ENCODE peak calls at places on chromosomes 1 and 21, in nine cellular contexts. N, D, K, U, B, W, T, X and C are unnamed samples.
A peak's percentile ranks its signal among the peaks of the same experiment; 100 is the strongest.

GRCh38 chr1:59730759-59731478 is 83.8 kb upstream of the HOOK1 start:
- DNase-seq in N (peak; percentile 71), D (peak; percentile 75), K (peak; percentile 85), U (peak; percentile 63), B (peak; percentile 97), W (peak; percentile 80), T (peak; percentile 66), X (peak; percentile 99), C (peak; percentile 92)

GRCh38 chr21:42525228-42525604 is 11.6 kb downstream of the SLC37A1 start:
- DNase-seq in N (no peak), D (no peak), K (peak; percentile 48), U (no peak), B (peak; percentile 74), W (no peak), T (no peak), X (peak; percentile 15), C (no peak)

GRCh38 chr21:44850208-44850800 is 23.2 kb downstream of the PTTG1IP start:
- DNase-seq in N (no peak), D (no peak), K (no peak), U (no peak), B (no peak), W (no peak), T (no peak), X (no peak), C (no peak)

GRCh38 chr21:39610705-39611104 is 2.0 kb upstream of the B3GALT5 start:
- DNase-seq in N (no peak), D (no peak), K (no peak), U (no peak), B (no peak), W (no peak), T (peak; percentile 73), X (no peak), C (no peak)

GRCh38 chr21:33640697-33641338 is 723 bp downstream of the CRYZL1 start:
- DNase-seq in N (peak; percentile 4), D (no peak), K (peak; percentile 49), U (no peak), B (peak; percentile 53), W (no peak), T (peak; percentile 53), X (peak; percentile 22), C (peak; percentile 31)

GRCh38 chr1:202584707-202585590 is 125.3 kb downstream of the SYT2 start:
- DNase-seq in N (no peak), D (no peak), K (no peak), U (no peak), B (peak; percentile 82), W (no peak), T (no peak), X (peak; percentile 74), C (no peak)

GRCh38 chr1:173062156-173062938 is 11.6 kb upstream of the TNFSF18 start:
- DNase-seq in N (no peak), D (no peak), K (peak; percentile 15), U (no peak), B (peak; percentile 83), W (peak; percentile 55), T (peak; percentile 35), X (peak; percentile 80), C (no peak)

GRCh38 chr1:97806996-97807395 is 113.8 kb downstream of the DPYD start:
- DNase-seq in N (no peak), D (no peak), K (no peak), U (no peak), B (no peak), W (no peak), T (no peak), X (no peak), C (no peak)

GRCh38 chr1:245809361-245809760 is 654.6 kb downstream of the KIF26B start:
- DNase-seq in N (no peak), D (no peak), K (no peak), U (no peak), B (no peak), W (no peak), T (no peak), X (no peak), C (no peak)

GRCh38 chr21:45986316-45987051 is 4.9 kb downstream of the COL6A1 start:
- DNase-seq in N (no peak), D (no peak), K (no peak), U (peak; percentile 14), B (no peak), W (no peak), T (peak; percentile 88), X (no peak), C (peak; percentile 6)

GRCh38 chr1:74779750-74780149 is 46.8 kb downstream of the TYW3 start:
- DNase-seq in N (no peak), D (no peak), K (no peak), U (no peak), B (no peak), W (no peak), T (no peak), X (no peak), C (no peak)

GRCh38 chr1:225146478-225146877 is 217.0 kb downstream of the DNAH14 start:
- DNase-seq in N (no peak), D (no peak), K (no peak), U (no peak), B (no peak), W (no peak), T (no peak), X (no peak), C (no peak)

GRCh38 chr21:42120056-42120903 is 49.2 kb downstream of the UMODL1 start:
- DNase-seq in N (no peak), D (no peak), K (peak; percentile 50), U (no peak), B (no peak), W (no peak), T (peak; percentile 6), X (no peak), C (no peak)

GRCh38 chr21:44299085-44299457 is 782 bp upstream of the PFKL start:
- DNase-seq in N (no peak), D (no peak), K (no peak), U (no peak), B (peak; percentile 54), W (no peak), T (no peak), X (peak; percentile 4), C (no peak)

GRCh38 chr1:184634296-184634695 is 120.4 kb downstream of the EDEM3 start:
- DNase-seq in N (no peak), D (no peak), K (no peak), U (no peak), B (no peak), W (no peak), T (no peak), X (no peak), C (no peak)

GRCh38 chr21:38269567-38269917 is 12.8 kb downstream of the KCNJ15 start:
- DNase-seq in N (no peak), D (no peak), K (peak; percentile 26), U (no peak), B (peak; percentile 65), W (no peak), T (no peak), X (no peak), C (no peak)

GRCh38 chr1:153880962-153881361 is 41.8 kb downstream of the GATAD2B start:
- DNase-seq in N (no peak), D (peak; percentile 67), K (peak; percentile 93), U (peak; percentile 85), B (peak; percentile 97), W (no peak), T (peak; percentile 92), X (peak; percentile 98), C (peak; percentile 91)

GRCh38 chr1:21340230-21340564 is 49.9 kb upstream of the ECE1 start:
- DNase-seq in N (no peak), D (no peak), K (no peak), U (no peak), B (no peak), W (no peak), T (no peak), X (no peak), C (no peak)

GRCh38 chr1:24886241-24886640 is 43.8 kb downstream of the RUNX3 start:
- DNase-seq in N (no peak), D (no peak), K (no peak), U (no peak), B (no peak), W (no peak), T (no peak), X (no peak), C (no peak)

GRCh38 chr1:204494281-204495077 is at the start of gene PIK3C2B:
- DNase-seq in N (peak; percentile 52), D (peak; percentile 59), K (peak; percentile 93), U (peak; percentile 85), B (peak; percentile 89), W (no peak), T (peak; percentile 95), X (peak; percentile 73), C (peak; percentile 77)

GRCh38 chr1:204495078-204495753 is 611 bp upstream of the PIK3C2B start:
- DNase-seq in N (no peak), D (no peak), K (no peak), U (no peak), B (no peak), W (no peak), T (no peak), X (no peak), C (no peak)

GRCh38 chr1:204493882-204494280 is 724 bp downstream of the PIK3C2B start:
- DNase-seq in N (no peak), D (no peak), K (peak; percentile 88), U (peak; percentile 56), B (peak; percentile 63), W (no peak), T (peak; percentile 84), X (peak; percentile 48), C (peak; percentile 70)

GRCh38 chr1:204493145-204493881 is 1.3 kb downstream of the PIK3C2B start:
- DNase-seq in N (no peak), D (no peak), K (peak; percentile 75), U (peak; percentile 74), B (no peak), W (no peak), T (peak; percentile 80), X (peak; percentile 33), C (peak; percentile 55)

GRCh38 chr1:204491653-204492052 is 3.0 kb downstream of the PIK3C2B start:
- DNase-seq in N (no peak), D (no peak), K (no peak), U (no peak), B (no peak), W (no peak), T (no peak), X (no peak), C (no peak)
- H3K27ac ChIP-seq in N (no peak overlapping the region), D (peak overlapping the region; percentile 93), K (peak overlapping the region; percentile 96), U (peak overlapping the region; percentile 98), B (no peak overlapping the region), W (no peak overlapping the region), T (no peak overlapping the region), X (no peak overlapping the region), C (no peak overlapping the region)

GRCh38 chr1:214658175-214658574 is 55.2 kb downstream of the CENPF start:
- DNase-seq in N (no peak), D (no peak), K (no peak), U (no peak), B (no peak), W (no peak), T (no peak), X (no peak), C (no peak)
- H3K36me3 ChIP-seq in N (peaks cover 62% of the 10 kb centered on the region), D (no peaks in the 10 kb centered on the region), K (no peaks in the 10 kb centered on the region), U (no peaks in the 10 kb centered on the region), B (no peaks in the 10 kb centered on the region), W (peaks cover 79% of the 10 kb centered on the region), T (peaks cover 38% of the 10 kb centered on the region), X (peaks cover 4% of the 10 kb centered on the region), C (no peaks in the 10 kb centered on the region)

GRCh38 chr1:13730301-13730700 is 30.3 kb downstream of the PRDM2 start:
- DNase-seq in N (no peak), D (no peak), K (no peak), U (no peak), B (no peak), W (no peak), T (no peak), X (no peak), C (no peak)
- H3K27ac ChIP-seq in N (no peak overlapping the region), D (no peak overlapping the region), K (no peak overlapping the region), U (no peak overlapping the region), B (peak overlapping the region; percentile 36), W (no peak overlapping the region), T (no peak overlapping the region), X (no peak overlapping the region), C (no peak overlapping the region)

GRCh38 chr1:38015978-38016640 is 3.6 kb downstream of the UTP11 start:
- DNase-seq in N (no peak), D (no peak), K (no peak), U (no peak), B (no peak), W (no peak), T (no peak), X (peak; percentile 35), C (peak; percentile 50)
- H3K36me3 ChIP-seq in N (peaks cover 37% of the 10 kb centered on the region), D (peaks cover 9% of the 10 kb centered on the region), K (peaks cover 3% of the 10 kb centered on the region), U (peaks cover 48% of the 10 kb centered on the region), B (peaks cover 27% of the 10 kb centered on the region), W (peaks cover 20% of the 10 kb centered on the region), T (peaks cover 55% of the 10 kb centered on the region), X (peaks cover 21% of the 10 kb centered on the region), C (peaks cover 48% of the 10 kb centered on the region)